ENCODE peak calls at places on chromosome 4, in five cellular contexts. E is fibroblast of the aortic adventitia, V is HFFc6, C is cardiac muscle cell, R is tibial artery. N is an unnamed sample.

GRCh38 chr4:6900181-6900812 is 9.3 kb upstream of the TBC1D14 start:
- DNase-seq in E (no peak), V (no peak), C (no peak), R (no peak), N (no peak)

GRCh38 chr4:25144870-25145481 is 15.3 kb downstream of the SEPSECS start:
- DNase-seq in E (peak), V (peak), C (peak), R (no peak), N (no peak)

GRCh38 chr4:21815651-21816050 is 132.9 kb downstream of the KCNIP4 start:
- DNase-seq in E (no peak), V (no peak), C (no peak), R (no peak), N (no peak)

GRCh38 chr4:8391972-8392371 is 48.6 kb downstream of the ACOX3 start:
- DNase-seq in E (peak), V (peak), C (peak), R (no peak), N (no peak)

GRCh38 chr4:174808119-174808518 is 20.9 kb downstream of the GLRA3 start:
- DNase-seq in E (no peak), V (no peak), C (no peak), R (no peak), N (no peak)

GRCh38 chr4:878796-879729 is 53.1 kb downstream of the GAK start:
- DNase-seq in E (no peak), V (no peak), C (no peak), R (no peak), N (no peak)

GRCh38 chr4:55184600-55185523 is 59.5 kb upstream of the KDR start:
- DNase-seq in E (peak), V (no peak), C (peak), R (no peak), N (peak)

GRCh38 chr4:142406917-142407501 is 439.1 kb downstream of the INPP4B start:
- DNase-seq in E (peak), V (no peak), C (peak), R (no peak), N (no peak)

GRCh38 chr4:3708103-3708510 is 58.1 kb upstream of the ADRA2C start:
- DNase-seq in E (peak), V (no peak), C (peak), R (peak), N (no peak)

GRCh38 chr4:54225671-54226398 is 3.3 kb upstream of the PDGFRA start:
- DNase-seq in E (peak), V (no peak), C (peak), R (no peak), N (no peak)

GRCh38 chr4:126583509-126583908 is 1049.2 kb upstream of the INTU start:
- DNase-seq in E (peak), V (peak), C (peak), R (no peak), N (no peak)

GRCh38 chr4:5361968-5362367 is 310.7 kb downstream of the STK32B start:
- DNase-seq in E (peak), V (no peak), C (peak), R (no peak), N (no peak)

GRCh38 chr4:15914291-15914690 is 24.2 kb downstream of the FGFBP1 start:
- DNase-seq in E (no peak), V (peak), C (no peak), R (no peak), N (no peak)

GRCh38 chr4:125369098-125369497 is 54.3 kb downstream of the FAT4 start:
- DNase-seq in E (no peak), V (no peak), C (no peak), R (no peak), N (no peak)
- TF ChIP-seq CTCF in E (no peak), V (no peak), C (no peak), R (no peak), N (no peak)

DNA sequence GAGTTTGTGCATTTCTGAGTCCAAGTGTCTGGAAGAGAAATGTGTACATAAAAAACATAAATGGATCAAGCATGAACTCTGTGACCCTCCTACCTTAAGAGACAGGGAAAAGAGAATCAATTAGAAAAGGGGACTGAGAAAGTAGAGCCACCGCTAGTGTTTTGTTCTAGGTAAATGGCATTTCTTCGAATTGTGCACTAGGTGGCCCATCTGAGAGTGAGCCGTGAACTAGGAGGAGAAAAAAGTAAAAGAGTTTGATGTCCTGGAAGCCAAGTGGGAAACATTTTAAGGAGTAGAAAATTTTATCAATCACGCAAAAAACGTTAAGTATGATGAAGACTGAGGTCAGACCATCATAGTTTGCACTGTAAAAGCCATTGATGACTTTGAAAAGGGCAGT is 55.1 kb downstream of the NAF1 start:
- DNase-seq in E (peak), V (peak), C (peak), R (no peak), N (no peak)
- TF ChIP-seq CTCF in E (peak), V (peak), C (peak), R (peak), N (no peak)

DNA sequence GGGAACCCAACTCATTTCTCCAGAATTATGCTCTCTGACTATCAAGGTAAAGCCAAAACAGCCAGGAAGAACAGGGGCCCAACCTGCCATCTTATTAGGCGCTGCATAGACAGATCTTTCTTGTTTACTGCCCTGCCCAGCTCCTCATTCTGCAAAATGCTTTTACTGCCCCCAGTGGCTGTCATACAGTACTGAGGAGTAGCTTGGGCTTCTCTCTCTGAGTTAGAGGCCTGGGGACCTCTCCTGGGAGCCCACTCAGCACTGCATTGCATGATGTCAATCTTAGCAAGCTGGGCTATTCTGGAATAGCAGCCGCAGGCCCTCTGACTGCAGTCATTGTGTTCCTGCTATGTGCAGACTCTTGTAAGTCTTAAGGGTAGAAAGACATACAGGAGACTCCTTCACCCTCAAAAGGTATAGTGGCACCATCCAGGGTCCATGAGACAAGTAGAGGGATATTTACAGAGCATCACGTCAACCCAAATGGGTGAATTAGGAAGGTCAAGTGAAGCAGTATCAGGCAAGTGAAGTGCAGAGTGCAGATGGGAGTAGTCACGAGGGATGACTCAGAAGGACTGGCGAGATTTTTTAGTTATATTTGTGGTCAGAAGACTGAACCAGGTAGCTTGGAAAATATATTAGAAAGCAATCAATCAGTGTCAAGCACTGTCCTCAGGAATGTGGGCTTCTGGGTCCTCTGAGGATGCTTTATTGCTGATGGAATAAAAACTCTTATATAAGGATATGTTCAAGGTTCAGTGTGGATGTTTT is 294.1 kb upstream of the SFRP2 start:
- DNase-seq in E (no peak), V (no peak), C (no peak), R (no peak), N (peak)
- TF ChIP-seq CTCF in E (peak), V (peak), C (no peak), R (no peak), N (no peak)

GRCh38 chr4:112060212-112060611 is 85.0 kb upstream of the FAM241A start:
- DNase-seq in E (peak), V (peak), C (peak), R (no peak), N (peak)
- TF ChIP-seq CTCF in E (peak), V (peak), C (peak), R (no peak), N (no peak)

GRCh38 chr4:152009046-152009445 is 248.2 kb upstream of the GATB start:
- DNase-seq in E (no peak), V (no peak), C (no peak), R (no peak), N (no peak)

GRCh38 chr4:152007108-152007507 is 246.3 kb upstream of the GATB start:
- DNase-seq in E (no peak), V (no peak), C (no peak), R (no peak), N (no peak)

GRCh38 chr4:152011469-152011868 is 250.7 kb upstream of the GATB start:
- DNase-seq in E (no peak), V (no peak), C (no peak), R (no peak), N (no peak)

GRCh38 chr4:152014280-152014679 is 253.5 kb upstream of the GATB start:
- DNase-seq in E (no peak), V (no peak), C (no peak), R (no peak), N (no peak)

GRCh38 chr4:152010680-152011079 is 249.9 kb upstream of the GATB start:
- DNase-seq in E (peak), V (no peak), C (no peak), R (no peak), N (no peak)
- TF ChIP-seq CTCF in E (no peak), V (no peak), C (no peak), R (no peak), N (no peak)

GRCh38 chr4:87838207-87838606 is 5.4 kb downstream of the MEPE start:
- DNase-seq in E (no peak), V (no peak), C (no peak), R (no peak), N (no peak)
- TF ChIP-seq CTCF in E (peak), V (peak), C (peak), R (peak), N (peak)

DNA sequence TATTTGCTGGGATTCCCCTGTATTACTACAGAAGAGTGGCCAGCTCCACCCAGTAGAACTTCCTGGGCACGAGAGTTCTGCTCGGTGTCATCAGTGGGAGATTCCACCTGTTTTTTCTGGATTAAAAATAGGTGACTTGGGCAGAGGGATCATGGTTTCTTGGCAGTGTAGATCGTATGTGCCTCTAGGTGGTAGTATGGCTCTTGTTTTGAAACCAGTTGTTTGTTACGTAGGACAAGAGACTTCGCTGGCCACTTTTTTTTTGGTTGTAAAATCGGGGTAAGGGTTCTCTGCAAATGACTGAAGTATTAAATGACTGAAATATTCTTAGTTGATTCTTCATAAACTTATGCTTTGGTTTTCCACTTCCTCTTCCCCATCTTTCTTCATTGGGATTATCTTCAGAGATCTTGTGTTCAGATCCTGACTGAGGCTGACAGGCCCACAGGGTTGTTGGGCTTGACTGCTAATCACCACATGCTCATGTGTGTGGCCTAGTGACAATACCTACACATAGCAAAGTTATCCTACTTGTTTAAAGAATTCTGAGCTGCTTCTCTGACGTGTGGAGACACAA is 43.8 kb upstream of the WDR1 start:
- DNase-seq in E (peak), V (peak), C (peak), R (no peak), N (no peak)
- TF ChIP-seq CTCF in E (peak), V (peak), C (peak), R (peak), N (no peak)

DNA sequence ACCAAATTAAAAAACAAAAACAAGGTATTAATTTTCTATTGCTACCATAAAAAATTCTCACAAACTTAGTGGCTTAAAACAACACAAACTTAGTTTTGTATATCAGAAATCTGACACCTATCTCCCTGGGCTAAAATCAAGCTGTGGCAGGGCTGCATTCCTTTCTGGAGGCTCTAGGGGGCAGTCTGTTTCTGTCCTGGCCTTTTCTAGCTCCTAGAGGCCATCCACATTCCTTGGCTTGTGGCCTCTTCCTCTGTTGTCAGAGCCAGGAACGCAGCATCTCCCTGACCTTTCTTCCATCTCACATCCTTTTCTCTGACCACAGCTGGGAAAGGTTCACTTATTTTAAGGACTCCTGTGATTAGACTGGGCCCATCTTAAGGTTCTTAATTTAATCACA is 38.9 kb upstream of the TLR2 start:
- DNase-seq in E (no peak), V (no peak), C (no peak), R (no peak), N (no peak)
- TF ChIP-seq CTCF in E (peak), V (peak), C (peak), R (no peak), N (no peak)

DNA sequence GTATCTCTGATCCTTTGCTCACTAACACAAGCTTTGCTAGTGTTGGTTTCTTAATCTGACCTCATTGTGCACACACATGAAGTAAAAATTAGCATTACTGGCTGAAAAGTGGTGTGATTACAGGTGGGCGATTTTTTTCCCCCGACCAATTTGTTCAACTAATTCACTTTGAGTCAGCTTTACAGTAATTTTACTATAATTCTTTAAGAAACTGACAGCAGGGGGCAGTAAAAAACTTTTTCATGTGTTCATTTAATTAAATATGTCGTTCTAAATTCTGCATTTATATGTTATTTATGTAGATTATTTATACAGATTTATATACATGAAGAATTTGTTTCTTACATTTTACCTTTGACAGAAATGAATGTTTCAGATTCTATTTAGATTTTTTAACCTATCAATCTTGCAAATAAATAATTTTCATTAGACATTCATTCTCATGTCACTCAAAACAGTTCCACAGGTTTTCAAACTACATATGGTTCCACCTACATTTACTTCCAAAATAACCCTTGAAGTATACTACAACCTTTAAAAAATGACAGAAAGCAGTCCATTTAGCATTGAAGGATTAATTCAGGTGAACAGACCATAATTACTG is 17.5 kb downstream of the PALLD start:
- DNase-seq in E (peak), V (peak), C (peak), R (no peak), N (no peak)
- TF ChIP-seq CTCF in E (peak), V (peak), C (peak), R (peak), N (peak)